ENCODE peak calls at places on chromosome 5, in five cellular contexts. H is stimulated activated CD8-positive, alpha-beta memory T cell treated with anti-CD3 and anti-CD28 coated beads, Interleukin-4, amount 100 ng/mL, for 1 hour; K is hippocampal formation; I is IMR-90; L is psoas muscle. G is an unnamed sample.

GRCh38 chr5:10729320-10730133 is 31.5 kb downstream of the DAP start:
- DNase-seq in L (no peak), K (no peak), I (no peak), H (no peak), G (no peak)

GRCh38 chr5:178581621-178582020 is 8.6 kb downstream of the COL23A1 start:
- DNase-seq in L (no peak), H (no peak), I (no peak), K (no peak), G (no peak)

GRCh38 chr5:72028382-72028781 is 78.9 kb upstream of the MAP1B start:
- DNase-seq in K (no peak), H (no peak), I (no peak), L (no peak), G (no peak)

GRCh38 chr5:44774279-44774880 is 34.4 kb upstream of the MRPS30 start:
- DNase-seq in L (no peak), H (no peak), I (peak), K (peak), G (no peak)

GRCh38 chr5:123549256-123549904 is 37.4 kb downstream of the CSNK1G3 start:
- DNase-seq in H (peak), K (no peak), I (no peak), L (no peak), G (no peak)

GRCh38 chr5:170540276-170540675 is 36.5 kb downstream of the KCNIP1 start:
- DNase-seq in K (no peak), I (no peak), H (no peak), L (no peak), G (no peak)

GRCh38 chr5:115888027-115888426 is 46.3 kb downstream of the AP3S1 start:
- DNase-seq in L (no peak), I (peak), H (no peak), K (peak), G (no peak)

GRCh38 chr5:95861221-95861857 is 38.8 kb upstream of the GLRX start:
- DNase-seq in L (peak), H (no peak), I (peak), K (no peak), G (no peak)

GRCh38 chr5:107408564-107408963 is 262.2 kb downstream of the EFNA5 start:
- DNase-seq in H (no peak), L (no peak), K (no peak), I (no peak), G (no peak)

GRCh38 chr5:53027913-53028312 is 38.8 kb downstream of the ITGA2 start:
- DNase-seq in L (peak), H (no peak), I (peak), K (no peak), G (no peak)

GRCh38 chr5:172035039-172035438 is 28.6 kb upstream of the FBXW11 start:
- DNase-seq in L (no peak), I (no peak), H (no peak), K (no peak), G (no peak)

GRCh38 chr5:61538722-61539501 is 206.9 kb downstream of the ZSWIM6 start:
- DNase-seq in L (no peak), K (no peak), H (no peak), I (no peak), G (no peak)

GRCh38 chr5:163712011-163712410 is 206.6 kb downstream of the MAT2B start:
- DNase-seq in H (no peak), K (no peak), I (peak), L (no peak), G (no peak)

GRCh38 chr5:76582252-76583162 is 40.7 kb downstream of the F2RL2 start:
- DNase-seq in I (peak), H (no peak), K (no peak), L (no peak), G (no peak)

GRCh38 chr5:82570-82969 is 9.4 kb upstream of the PLEKHG4B start:
- DNase-seq in H (no peak), I (no peak), K (no peak), L (no peak), G (no peak)

GRCh38 chr5:86689103-86689729 is 71.5 kb downstream of the COX7C start:
- DNase-seq in I (no peak), K (no peak), H (no peak), L (no peak), G (no peak)

GRCh38 chr5:171845857-171846785 is 60.5 kb downstream of the SMIM23 start:
- DNase-seq in K (no peak), L (peak), I (peak), H (no peak), G (no peak)

GRCh38 chr5:16061163-16061562 is 118.4 kb downstream of the MARCHF11 start:
- DNase-seq in H (no peak), K (no peak), I (no peak), L (no peak), G (no peak)

GRCh38 chr5:24226492-24226891 is 418.3 kb downstream of the CDH10 start:
- DNase-seq in L (no peak), H (no peak), I (no peak), K (no peak), G (no peak)

GRCh38 chr5:78501411-78502338 is 141.3 kb downstream of the SCAMP1 start:
- DNase-seq in L (no peak), K (no peak), H (no peak), I (no peak), G (no peak)

GRCh38 chr5:74587895-74588294 is 52.6 kb downstream of the ENC1 start:
- DNase-seq in H (no peak), I (no peak), K (no peak), L (no peak), G (no peak)

GRCh38 chr5:82885657-82886389 is 191.4 kb downstream of the TMEM167A start:
- DNase-seq in L (no peak), I (peak), K (no peak), H (no peak), G (no peak)

GRCh38 chr5:175257128-175257846 is 186.7 kb downstream of the DRD1 start:
- DNase-seq in L (no peak), H (no peak), I (no peak), K (no peak), G (no peak)

GRCh38 chr5:83251849-83252248 is 174.5 kb downstream of the XRCC4 start:
- DNase-seq in I (no peak), L (no peak), K (no peak), H (no peak), G (no peak)

GRCh38 chr5:151578326-151579025 is 12.7 kb downstream of the FAT2 start:
- DNase-seq in I (no peak), L (no peak), H (no peak), K (no peak), G (no peak)

GRCh38 chr5:78574731-78575161 is 73.8 kb downstream of the LHFPL2 start:
- DNase-seq in L (no peak), H (no peak), I (peak), K (no peak), G (no peak)

GRCh38 chr5:127892467-127893207 is 189.4 kb downstream of the CCDC192 start:
- DNase-seq in I (peak), K (peak), L (no peak), H (no peak), G (no peak)

GRCh38 chr5:1546556-1546955 is 22.8 kb upstream of the LPCAT1 start:
- DNase-seq in I (no peak), L (no peak), H (no peak), K (no peak), G (no peak)

GRCh38 chr5:110268985-110269384 is 457.5 kb downstream of the TMEM232 start:
- DNase-seq in K (no peak), L (no peak), I (no peak), H (no peak), G (no peak)

GRCh38 chr5:84487963-84488362 is 103.3 kb upstream of the EDIL3 start:
- DNase-seq in K (no peak), H (no peak), L (no peak), I (peak), G (no peak)

GRCh38 chr5:162703914-162704313 is 636.3 kb downstream of the GABRG2 start:
- DNase-seq in L (no peak), H (no peak), K (no peak), I (no peak), G (no peak)

GRCh38 chr5:14739538-14739937 is 75.0 kb downstream of the OTULIN start:
- DNase-seq in K (no peak), L (no peak), I (peak), H (no peak), G (no peak)

GRCh38 chr5:92508271-92508670 is 1072.7 kb downstream of the NR2F1-AS1 start:
- DNase-seq in L (no peak), K (no peak), H (no peak), I (no peak), G (no peak)

GRCh38 chr5:16467363-16468219 is 2.0 kb upstream of the ZNF622 start:
- DNase-seq in H (no peak), K (no peak), L (no peak), I (peak), G (no peak)

GRCh38 chr5:10199700-10200099 is 50.0 kb downstream of the ATPSCKMT start:
- DNase-seq in K (no peak), H (no peak), I (no peak), L (no peak), G (no peak)

GRCh38 chr5:26700759-26701384 is 337.5 kb downstream of the CDH9 start:
- DNase-seq in H (no peak), L (no peak), I (no peak), K (peak), G (no peak)

GRCh38 chr5:7494446-7495132 is 98.7 kb downstream of the ADCY2 start:
- DNase-seq in I (no peak), K (no peak), L (peak), H (no peak), G (no peak)

GRCh38 chr5:74500037-74500917 is 140.3 kb downstream of the ENC1 start:
- DNase-seq in K (no peak), H (no peak), L (no peak), I (no peak), G (no peak)